ENCODE peak calls at places on chromosomes 13 and 19, in ten cellular contexts. W, J, L, S, Q, T, N, I, B and G are unnamed samples.

GRCh38 chr13:110306960-110307696 is at the start of the genes COL4A1 and COL4A2:
- DNase-seq in N (peak), Q (no peak), S (no peak), L (no peak), B (no peak), W (peak), I (peak), J (no peak), T (peak), G (no peak)

GRCh38 chr19:16185925-16186234 is 670 bp downstream of the FAM32A start:
- DNase-seq in L (no peak), W (no peak), Q (no peak), J (no peak), B (no peak), S (no peak), T (no peak), I (no peak), N (no peak), G (peak)

GRCh38 chr19:8481616-8482015 is 20.8 kb downstream of the PRAM1 start:
- DNase-seq in Q (no peak), W (no peak), I (no peak), J (no peak), B (no peak), S (no peak), T (no peak), N (no peak), L (no peak), G (no peak)

GRCh38 chr19:10105241-10106099 is 692 bp upstream of the PPAN start:
- DNase-seq in J (peak), W (no peak), T (no peak), B (no peak), N (no peak), S (peak), I (no peak), Q (peak), L (peak), G (no peak)

GRCh38 chr19:13796301-13797057 is 1.2 kb downstream of the ZSWIM4 start:
- DNase-seq in T (peak), N (peak), B (no peak), L (no peak), J (no peak), I (peak), W (peak), Q (peak), S (no peak), G (no peak)

GRCh38 chr13:109351236-109351635 is 435.1 kb downstream of the IRS2 start:
- DNase-seq in W (no peak), J (no peak), L (no peak), T (no peak), S (no peak), B (no peak), I (no peak), N (no peak), Q (no peak), G (no peak)

GRCh38 chr19:49637865-49638350 is 2.0 kb downstream of the RRAS start:
- DNase-seq in W (peak), L (no peak), N (peak), Q (peak), S (no peak), I (peak), T (peak), B (no peak), J (no peak), G (no peak)

GRCh38 chr19:44254496-44254895 is 5.2 kb upstream of the ZNF233 start:
- DNase-seq in J (no peak), I (no peak), W (no peak), Q (no peak), S (no peak), L (no peak), N (no peak), B (no peak), T (no peak), G (no peak)

GRCh38 chr19:18290250-18291018 is 9.0 kb upstream of the JUND start:
- DNase-seq in L (peak), Q (peak), J (peak), B (peak), W (peak), S (peak), T (peak), I (no peak), N (peak), G (peak)

GRCh38 chr13:49996166-49996915 is 501 bp upstream of the TRIM13 start:
- DNase-seq in Q (peak), J (peak), W (peak), L (peak), N (peak), S (peak), B (peak), I (peak), T (peak), G (peak)

GRCh38 chr13:83765796-83766195 is 116.5 kb downstream of the SLITRK1 start:
- DNase-seq in I (no peak), Q (no peak), J (no peak), B (no peak), N (no peak), W (no peak), S (no peak), T (no peak), L (no peak), G (no peak)

GRCh38 chr13:66210677-66211076 is 1019.5 kb downstream of the PCDH9 start:
- DNase-seq in I (peak), Q (no peak), N (no peak), B (no peak), W (peak), J (no peak), T (peak), L (no peak), S (no peak), G (no peak)

GRCh38 chr19:19591133-19591825 is 27.2 kb downstream of the PBX4 start:
- DNase-seq in B (no peak), T (peak), J (peak), W (peak), I (peak), L (peak), Q (peak), S (peak), N (no peak), G (peak)

GRCh38 chr13:94058821-94059360 is 420.6 kb downstream of the DCT start:
- DNase-seq in I (no peak), T (no peak), W (no peak), Q (no peak), L (no peak), N (no peak), B (no peak), J (no peak), S (no peak), G (no peak)

GRCh38 chr13:29817604-29818378 is 32.6 kb downstream of the UBL3 start:
- DNase-seq in J (no peak), N (no peak), S (no peak), L (no peak), W (no peak), Q (no peak), T (no peak), I (peak), B (no peak), G (no peak)

GRCh38 chr13:97068964-97069815 is 74.9 kb upstream of the OXGR1 start:
- DNase-seq in J (no peak), B (no peak), T (no peak), L (no peak), N (no peak), S (no peak), W (no peak), Q (no peak), I (no peak), G (no peak)

GRCh38 chr19:48963371-48964204 is 1.5 kb upstream of the FTL start:
- DNase-seq in N (peak), W (peak), J (peak), S (peak), L (no peak), T (peak), Q (peak), I (peak), B (peak), G (peak)

GRCh38 chr13:49436890-49437289 is 7.0 kb downstream of the CAB39L start:
- DNase-seq in J (no peak), Q (no peak), L (no peak), S (no peak), W (peak), T (peak), B (no peak), I (peak), N (peak), G (no peak)

GRCh38 chr13:110580800-110581199 is 19.3 kb upstream of the RAB20 start:
- DNase-seq in S (no peak), J (no peak), N (no peak), W (peak), I (no peak), Q (no peak), T (no peak), L (no peak), B (no peak), G (no peak)

GRCh38 chr19:11210656-11210928 is 13.2 kb upstream of the KANK2 start:
- DNase-seq in T (no peak), N (no peak), S (no peak), J (no peak), B (no peak), I (no peak), Q (no peak), L (no peak), W (no peak), G (no peak)

GRCh38 chr13:108083056-108083455 is 132.3 kb downstream of the LIG4 start:
- DNase-seq in L (no peak), T (no peak), W (no peak), B (no peak), I (no peak), Q (no peak), N (no peak), J (no peak), S (no peak), G (no peak)

GRCh38 chr13:45301263-45301662 is 39.7 kb downstream of the TPT1 start:
- DNase-seq in T (no peak), W (no peak), I (no peak), S (no peak), Q (no peak), L (no peak), B (no peak), N (no peak), J (no peak), G (no peak)

GRCh38 chr13:80030491-80030890 is 310.4 kb downstream of the SPRY2 start:
- DNase-seq in B (no peak), S (no peak), N (peak), W (peak), J (no peak), L (no peak), I (peak), T (peak), Q (no peak), G (no peak)

GRCh38 chr13:38348890-38349289 is 761 bp upstream of the UFM1 start:
- DNase-seq in I (peak), Q (peak), T (peak), L (no peak), J (no peak), B (no peak), N (no peak), S (peak), W (no peak), G (no peak)

GRCh38 chr13:40599146-40599545 is 67.3 kb downstream of the FOXO1 start:
- DNase-seq in Q (peak), N (no peak), L (no peak), S (no peak), I (no peak), W (no peak), B (no peak), T (no peak), J (no peak), G (no peak)

GRCh38 chr13:44148159-44148929 is 225.3 kb upstream of the SERP2 start:
- DNase-seq in Q (no peak), T (no peak), W (no peak), J (no peak), S (no peak), L (no peak), I (peak), N (no peak), B (no peak), G (no peak)